ENCODE peak calls at places on chromosomes 11 and 22, in six cellular contexts. N is CD8-positive, alpha-beta memory T cell; H is HS-5; O is right lobe of liver; G is EL; P is posterior cingulate gyrus. M is an unnamed sample.

GRCh38 chr22:46866591-46866990 is 104.1 kb downstream of the TBC1D22A start:
- DNase-seq in N (no peak), H (peak), O (no peak), G (peak), P (no peak), M (peak)

GRCh38 chr22:32828561-32828960 is 27.1 kb downstream of the TIMP3 start:
- DNase-seq in N (no peak), H (no peak), O (no peak), G (no peak), P (no peak), M (no peak)

GRCh38 chr11:57560146-57560545 is 7.3 kb downstream of the UBE2L6 start:
- DNase-seq in N (no peak), H (no peak), O (no peak), G (no peak), P (no peak), M (no peak)

GRCh38 chr11:3165916-3166267 is 782 bp upstream of the OSBPL5 start:
- DNase-seq in N (no peak), H (no peak), O (no peak), G (no peak), P (no peak), M (no peak)

GRCh38 chr11:62573006-62573591 is 592 bp downstream of the EEF1G start:
- DNase-seq in N (no peak), H (no peak), O (peak), G (no peak), P (no peak), M (no peak)

GRCh38 chr11:113632981-113633380 is 73.1 kb downstream of the TMPRSS5 start:
- DNase-seq in N (no peak), H (peak), O (no peak), G (peak), P (no peak), M (no peak)

GRCh38 chr22:29650370-29650769 is 46.9 kb downstream of the NF2 start:
- DNase-seq in N (no peak), H (no peak), O (no peak), G (no peak), P (no peak), M (no peak)

GRCh38 chr11:17014774-17015638 is 792 bp upstream of the PLEKHA7 start:
- DNase-seq in N (peak), H (no peak), O (peak), G (peak), P (no peak), M (no peak)

GRCh38 chr22:17912942-17913704 is 111.2 kb downstream of the MICAL3 start:
- DNase-seq in N (no peak), H (no peak), O (no peak), G (peak), P (no peak), M (no peak)

GRCh38 chr11:134069426-134069921 is 602 bp downstream of the JAM3 start:
- DNase-seq in N (no peak), H (no peak), O (no peak), G (peak), P (peak), M (no peak)

GRCh38 chr11:75170463-75171201 is 19.7 kb downstream of the SLCO2B1 start:
- DNase-seq in N (no peak), H (no peak), O (no peak), G (no peak), P (no peak), M (no peak)

GRCh38 chr11:128941573-128942271 is 949 bp downstream of the TP53AIP1 start:
- DNase-seq in N (no peak), H (no peak), O (no peak), G (no peak), P (no peak), M (no peak)

GRCh38 chr11:35587972-35588371 is 30.3 kb upstream of the FJX1 start:
- DNase-seq in N (no peak), H (no peak), O (no peak), G (no peak), P (no peak), M (no peak)

GRCh38 chr11:34728609-34729008 is 107.7 kb downstream of the EHF start:
- DNase-seq in N (no peak), H (no peak), O (no peak), G (no peak), P (no peak), M (no peak)

M was measured in keratinocyte.